ENCODE peak calls at places on chromosome 22, in eight cellular contexts. One of them, this sample, is unnamed.
A peak's percentile ranks its signal among the peaks of the same experiment; 100 is the strongest.

GRCh38 chr22:32480238-32480637 is 5.6 kb downstream of the FBXO7 start:
- DNase-seq in fibroblast of lung: no peak
- DNase-seq in right atrium auricular region: no peak
- DNase-seq in upper lobe of right lung: no peak
- DNase-seq in neuronal stem cell: no peak
- DNase-seq in uterus: no peak
- DNase-seq in Panc1: no peak
- DNase-seq in A549: no peak
- DNase-seq in this sample: no peak

GRCh38 chr22:43101306-43101705 is 9.2 kb upstream of the BIK start:
- DNase-seq in right atrium auricular region: peak; percentile 68
- DNase-seq in fibroblast of lung: no peak
- DNase-seq in Panc1: no peak
- DNase-seq in uterus: no peak
- DNase-seq in neuronal stem cell: no peak
- DNase-seq in A549: no peak
- DNase-seq in upper lobe of right lung: no peak
- DNase-seq in this sample: no peak

GRCh38 chr22:39959640-39960447 is at the start of gene TMA7B:
- DNase-seq in A549: peak; percentile 15
- DNase-seq in neuronal stem cell: no peak
- DNase-seq in uterus: no peak
- DNase-seq in right atrium auricular region: no peak
- DNase-seq in Panc1: no peak
- DNase-seq in upper lobe of right lung: no peak
- DNase-seq in fibroblast of lung: peak; percentile 74
- DNase-seq in this sample: no peak

GRCh38 chr22:19117111-19117512 is 5.1 kb downstream of the DGCR2 start:
- DNase-seq in A549: no peak
- DNase-seq in uterus: no peak
- DNase-seq in fibroblast of lung: no peak
- DNase-seq in right atrium auricular region: no peak
- DNase-seq in upper lobe of right lung: peak; percentile 52
- DNase-seq in Panc1: no peak
- DNase-seq in neuronal stem cell: no peak
- DNase-seq in this sample: no peak

GRCh38 chr22:30694638-30695350 is at the start of gene OSBP2:
- DNase-seq in A549: no peak
- DNase-seq in neuronal stem cell: peak; percentile 51
- DNase-seq in uterus: peak; percentile 23
- DNase-seq in right atrium auricular region: no peak
- DNase-seq in Panc1: no peak
- DNase-seq in fibroblast of lung: no peak
- DNase-seq in upper lobe of right lung: peak; percentile 76
- DNase-seq in this sample: peak; percentile 68

GRCh38 chr22:30361916-30362631 is 5.3 kb downstream of the CCDC157 start:
- DNase-seq in uterus: no peak
- DNase-seq in neuronal stem cell: no peak
- DNase-seq in upper lobe of right lung: no peak
- DNase-seq in fibroblast of lung: no peak
- DNase-seq in A549: no peak
- DNase-seq in Panc1: no peak
- DNase-seq in right atrium auricular region: no peak
- DNase-seq in this sample: no peak

GRCh38 chr22:42699281-42699681 is 21.4 kb downstream of the A4GALT start:
- DNase-seq in right atrium auricular region: no peak
- DNase-seq in fibroblast of lung: no peak
- DNase-seq in uterus: no peak
- DNase-seq in Panc1: no peak
- DNase-seq in neuronal stem cell: no peak
- DNase-seq in upper lobe of right lung: no peak
- DNase-seq in A549: no peak
- DNase-seq in this sample: no peak

GRCh38 chr22:40238425-40239344 is 61.0 kb downstream of the TNRC6B start:
- DNase-seq in A549: peak; percentile 49
- DNase-seq in upper lobe of right lung: no peak
- DNase-seq in uterus: peak; percentile 50
- DNase-seq in fibroblast of lung: peak; percentile 85
- DNase-seq in Panc1: peak; percentile 30
- DNase-seq in neuronal stem cell: no peak
- DNase-seq in right atrium auricular region: peak; percentile 77
- DNase-seq in this sample: peak; percentile 61

GRCh38 chr22:20659258-20659657 is 114.7 kb upstream of the SERPIND1 start:
- DNase-seq in right atrium auricular region: no peak
- DNase-seq in uterus: no peak
- DNase-seq in A549: no peak
- DNase-seq in Panc1: no peak
- DNase-seq in neuronal stem cell: no peak
- DNase-seq in upper lobe of right lung: no peak
- DNase-seq in fibroblast of lung: no peak
- DNase-seq in this sample: no peak

GRCh38 chr22:48353116-48353947 is 1474.3 kb downstream of the BRD1 start:
- DNase-seq in uterus: no peak
- DNase-seq in Panc1: no peak
- DNase-seq in fibroblast of lung: no peak
- DNase-seq in right atrium auricular region: no peak
- DNase-seq in A549: peak; percentile 71
- DNase-seq in neuronal stem cell: no peak
- DNase-seq in upper lobe of right lung: peak; percentile 51
- DNase-seq in this sample: no peak

GRCh38 chr22:16783930-16784354 is 41.3 kb downstream of the XKR3 start:
- DNase-seq in A549: peak; percentile 4
- DNase-seq in upper lobe of right lung: no peak
- DNase-seq in Panc1: no peak
- DNase-seq in fibroblast of lung: no peak
- DNase-seq in neuronal stem cell: no peak
- DNase-seq in right atrium auricular region: no peak
- DNase-seq in uterus: no peak
- DNase-seq in this sample: no peak

GRCh38 chr22:47386812-47387510 is 624.5 kb downstream of the TBC1D22A start:
- DNase-seq in A549: no peak
- DNase-seq in Panc1: no peak
- DNase-seq in upper lobe of right lung: peak; percentile 49
- DNase-seq in right atrium auricular region: no peak
- DNase-seq in neuronal stem cell: no peak
- DNase-seq in uterus: no peak
- DNase-seq in fibroblast of lung: no peak
- DNase-seq in this sample: peak; percentile 19

GRCh38 chr22:42353883-42354727 is 78.1 kb downstream of the NFAM1 start:
- DNase-seq in Panc1: no peak
- DNase-seq in A549: no peak
- DNase-seq in uterus: no peak
- DNase-seq in right atrium auricular region: no peak
- DNase-seq in fibroblast of lung: no peak
- DNase-seq in upper lobe of right lung: no peak
- DNase-seq in neuronal stem cell: no peak
- DNase-seq in this sample: no peak

GRCh38 chr22:22817468-22818201 is 70.0 kb upstream of the IGLL5 start:
- DNase-seq in right atrium auricular region: no peak
- DNase-seq in uterus: no peak
- DNase-seq in upper lobe of right lung: no peak
- DNase-seq in neuronal stem cell: no peak
- DNase-seq in Panc1: no peak
- DNase-seq in A549: peak; percentile 7
- DNase-seq in fibroblast of lung: no peak
- DNase-seq in this sample: no peak

GRCh38 chr22:47199949-47200272 is 437.5 kb downstream of the TBC1D22A start:
- DNase-seq in uterus: no peak
- DNase-seq in right atrium auricular region: peak; percentile 36
- DNase-seq in A549: no peak
- DNase-seq in Panc1: no peak
- DNase-seq in upper lobe of right lung: no peak
- DNase-seq in neuronal stem cell: no peak
- DNase-seq in fibroblast of lung: no peak
- DNase-seq in this sample: no peak

GRCh38 chr22:36218648-36219047 is 17.0 kb upstream of the APOL4 start:
- DNase-seq in right atrium auricular region: no peak
- DNase-seq in fibroblast of lung: no peak
- DNase-seq in upper lobe of right lung: no peak
- DNase-seq in A549: no peak
- DNase-seq in neuronal stem cell: no peak
- DNase-seq in Panc1: no peak
- DNase-seq in uterus: no peak
- DNase-seq in this sample: no peak

GRCh38 chr22:20284471-20285086 is 16.5 kb upstream of the RTN4R start:
- DNase-seq in right atrium auricular region: no peak
- DNase-seq in neuronal stem cell: no peak
- DNase-seq in A549: no peak
- DNase-seq in upper lobe of right lung: no peak
- DNase-seq in fibroblast of lung: no peak
- DNase-seq in uterus: no peak
- DNase-seq in Panc1: no peak
- DNase-seq in this sample: no peak

GRCh38 chr22:30802202-30803166 is 107.8 kb downstream of the OSBP2 start:
- DNase-seq in neuronal stem cell: peak; percentile 95
- DNase-seq in upper lobe of right lung: peak; percentile 93
- DNase-seq in A549: peak; percentile 46
- DNase-seq in uterus: peak; percentile 55
- DNase-seq in fibroblast of lung: peak; percentile 92
- DNase-seq in right atrium auricular region: peak; percentile 68
- DNase-seq in Panc1: no peak
- DNase-seq in this sample: peak; percentile 94

GRCh38 chr22:31274017-31274416 is 18.3 kb downstream of the PIK3IP1 start:
- DNase-seq in uterus: no peak
- DNase-seq in upper lobe of right lung: no peak
- DNase-seq in fibroblast of lung: no peak
- DNase-seq in Panc1: no peak
- DNase-seq in A549: no peak
- DNase-seq in right atrium auricular region: no peak
- DNase-seq in neuronal stem cell: no peak
- DNase-seq in this sample: no peak

DNA sequence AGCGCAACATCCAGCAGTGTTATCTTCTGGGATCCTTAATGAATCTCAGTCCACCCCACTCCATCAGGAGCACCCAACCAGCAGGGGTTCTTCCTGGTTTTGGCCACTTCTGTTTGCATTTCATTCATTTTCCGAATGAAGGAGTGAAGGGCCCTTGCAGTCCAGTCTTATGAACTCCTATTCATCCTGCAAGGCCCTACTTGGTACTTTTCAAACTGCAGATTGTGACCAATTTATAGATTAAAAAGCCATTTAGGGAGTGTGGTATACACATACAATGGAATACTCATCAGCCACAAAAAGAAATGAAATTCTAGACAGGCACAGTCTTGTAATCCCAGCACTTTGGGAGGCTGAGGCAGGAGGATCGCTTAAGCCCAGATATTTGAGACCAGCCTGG is 10.2 kb upstream of the MN1 start:
- DNase-seq in upper lobe of right lung: no peak
- DNase-seq in uterus: no peak
- DNase-seq in fibroblast of lung: no peak
- DNase-seq in A549: no peak
- DNase-seq in neuronal stem cell: no peak
- DNase-seq in Panc1: no peak
- DNase-seq in right atrium auricular region: no peak
- DNase-seq in this sample: no peak
- H3K4me1 ChIP-seq in upper lobe of right lung: peaks cover 10% of the 10 kb centered on the region
- H3K4me1 ChIP-seq in uterus: peaks cover 11% of the 10 kb centered on the region
- H3K4me1 ChIP-seq in fibroblast of lung: peaks cover 10% of the 10 kb centered on the region
- H3K4me1 ChIP-seq in A549: no peaks in the 10 kb centered on the region
- H3K4me1 ChIP-seq in neuronal stem cell: peaks cover 8% of the 10 kb centered on the region
- H3K4me1 ChIP-seq in Panc1: no peaks in the 10 kb centered on the region
- H3K4me1 ChIP-seq in right atrium auricular region: peaks cover 11% of the 10 kb centered on the region
- H3K4me1 ChIP-seq in this sample: no peaks in the 10 kb centered on the region

GRCh38 chr22:29270475-29271271 is 2.6 kb downstream of the EWSR1 start:
- DNase-seq in uterus: no peak
- DNase-seq in A549: no peak
- DNase-seq in fibroblast of lung: peak; percentile 62
- DNase-seq in neuronal stem cell: no peak
- DNase-seq in right atrium auricular region: peak; percentile 52
- DNase-seq in upper lobe of right lung: no peak
- DNase-seq in Panc1: peak; percentile 12
- DNase-seq in this sample: no peak
- H3K4me3 ChIP-seq in uterus: peak overlapping the region; percentile 86
- H3K4me3 ChIP-seq in A549: peak overlapping the region; percentile 99
- H3K4me3 ChIP-seq in fibroblast of lung: peak overlapping the region; percentile 87
- H3K4me3 ChIP-seq in neuronal stem cell: peak overlapping the region; percentile 70
- H3K4me3 ChIP-seq in right atrium auricular region: peak overlapping the region; percentile 93
- H3K4me3 ChIP-seq in upper lobe of right lung: peak overlapping the region; percentile 95
- H3K4me3 ChIP-seq in Panc1: peak overlapping the region; percentile 98
- H3K4me3 ChIP-seq in this sample: peak overlapping the region; percentile 93

DNA sequence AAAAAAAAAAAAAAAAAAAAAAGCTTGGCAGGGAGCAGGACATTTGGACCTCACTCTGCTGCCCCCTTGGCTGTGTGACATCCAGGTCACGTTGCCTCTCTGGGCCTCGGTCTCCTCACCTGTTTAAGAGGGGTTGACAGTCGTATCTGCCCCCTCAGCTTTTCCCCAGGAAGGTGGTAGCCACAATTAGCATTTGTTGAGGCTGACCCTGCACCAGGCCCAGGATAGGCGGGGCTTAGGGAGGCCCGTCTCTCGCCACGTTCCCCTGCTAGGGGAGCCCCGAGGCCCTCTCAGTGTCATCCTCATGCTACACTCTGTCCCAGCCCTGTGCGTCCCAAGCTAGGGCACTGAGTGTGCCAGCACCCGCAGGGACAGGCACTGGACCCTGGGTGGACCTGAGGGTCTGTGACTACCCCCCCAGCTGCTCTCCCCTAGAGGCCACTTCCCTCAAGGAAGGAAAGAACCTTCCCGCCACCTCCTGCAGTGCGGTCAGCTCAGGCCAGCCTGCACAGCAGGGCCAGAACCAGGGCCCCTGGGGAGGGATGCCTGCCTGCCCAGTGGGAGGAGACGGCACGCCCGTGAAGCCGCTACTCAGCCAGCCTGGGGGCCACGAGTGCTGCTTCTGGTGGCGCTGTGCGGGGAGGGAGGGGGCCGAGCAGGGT is 38.5 kb upstream of the PPARA start:
- DNase-seq in A549: no peak
- DNase-seq in uterus: peak; percentile 55
- DNase-seq in neuronal stem cell: no peak
- DNase-seq in Panc1: no peak
- DNase-seq in right atrium auricular region: no peak
- DNase-seq in fibroblast of lung: no peak
- DNase-seq in upper lobe of right lung: no peak
- DNase-seq in this sample: no peak
- H3K4me1 ChIP-seq in A549: peaks cover 97% of the 10 kb centered on the region
- H3K4me1 ChIP-seq in uterus: peaks cover 54% of the 10 kb centered on the region
- H3K4me1 ChIP-seq in neuronal stem cell: peaks cover 7% of the 10 kb centered on the region
- H3K4me1 ChIP-seq in Panc1: peaks cover 94% of the 10 kb centered on the region
- H3K4me1 ChIP-seq in right atrium auricular region: peaks cover 98% of the 10 kb centered on the region
- H3K4me1 ChIP-seq in fibroblast of lung: peaks cover 71% of the 10 kb centered on the region
- H3K4me1 ChIP-seq in upper lobe of right lung: peaks cover 56% of the 10 kb centered on the region
- H3K4me1 ChIP-seq in this sample: peaks cover 7% of the 10 kb centered on the region

DNA sequence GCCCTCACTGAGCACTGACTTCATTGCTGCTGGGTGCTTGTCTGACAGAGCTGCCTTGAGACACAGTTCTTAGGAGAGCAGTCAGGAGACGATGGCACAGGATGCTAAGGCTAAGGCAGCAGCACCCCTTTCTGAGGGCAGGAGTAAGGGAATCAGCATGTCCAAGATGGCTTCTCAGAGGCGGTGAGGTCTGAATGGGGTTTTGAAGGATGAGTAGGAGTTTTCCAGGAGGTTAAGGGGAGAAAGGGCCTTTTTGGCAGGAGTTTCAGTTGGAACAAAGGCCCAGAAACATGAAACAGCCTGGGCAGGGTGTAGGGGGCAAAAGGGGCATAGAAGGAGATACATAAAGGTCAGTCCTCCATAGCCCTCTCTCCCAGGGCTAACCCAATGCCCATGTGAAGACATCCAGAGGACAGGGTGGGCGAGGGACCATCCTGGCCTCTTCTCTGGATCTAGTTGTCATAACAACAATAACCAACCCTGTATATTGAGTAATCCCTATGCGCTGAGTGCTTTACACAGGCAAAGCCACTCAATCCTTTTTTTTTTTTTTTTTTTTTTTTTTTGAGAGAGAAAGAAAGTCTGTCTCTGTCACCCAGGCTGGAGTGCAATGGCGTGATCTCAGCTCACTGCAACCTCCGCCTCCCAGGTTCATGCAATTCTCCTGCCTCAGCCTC is 19.0 kb downstream of the CYTH4 start:
- DNase-seq in right atrium auricular region: no peak
- DNase-seq in uterus: no peak
- DNase-seq in A549: no peak
- DNase-seq in fibroblast of lung: no peak
- DNase-seq in neuronal stem cell: no peak
- DNase-seq in Panc1: no peak
- DNase-seq in upper lobe of right lung: no peak
- DNase-seq in this sample: no peak
- H3K4me3 ChIP-seq in right atrium auricular region: no peak overlapping the region
- H3K4me3 ChIP-seq in uterus: no peak overlapping the region
- H3K4me3 ChIP-seq in A549: no peak overlapping the region
- H3K4me3 ChIP-seq in fibroblast of lung: no peak overlapping the region
- H3K4me3 ChIP-seq in neuronal stem cell: no peak overlapping the region
- H3K4me3 ChIP-seq in Panc1: no peak overlapping the region
- H3K4me3 ChIP-seq in upper lobe of right lung: no peak overlapping the region
- H3K4me3 ChIP-seq in this sample: no peak overlapping the region

This sample was measured in RWPE2.